ENCODE peak calls at places on chromosomes 12 and 14, in five cellular contexts. M is stimulated activated CD4-positive, alpha-beta T cell treated with anti-CD3 and anti-CD28 coated beads, Interleukin-1b, Interleukin-23, amount 100 ng/mL, for 48 hours; R is EH; Y is NCI-H82; Z is SJSA1. W is an unnamed sample.

GRCh38 chr14:81429028-81429427 is 28.9 kb upstream of the STON2 start:
- DNase-seq in M (no peak), R (no peak), Y (no peak), Z (no peak), W (no peak)

GRCh38 chr14:105485720-105486332 is 860 bp upstream of the CRIP1 start:
- DNase-seq in M (peak; percentile 49), R (no peak), Y (peak; percentile 76), Z (no peak), W (no peak)

GRCh38 chr14:50001146-50001998 is 108.5 kb downstream of the ARF6 start:
- DNase-seq in M (peak; percentile 85), R (peak; percentile 96), Y (no peak), Z (peak; percentile 64), W (no peak)

GRCh38 chr14:85532981-85533820 is 3.3 kb downstream of the FLRT2 start:
- DNase-seq in M (no peak), R (peak; percentile 86), Y (peak; percentile 69), Z (peak; percentile 80), W (no peak)

GRCh38 chr14:77663289-77663688 is 44.5 kb downstream of the ALKBH1 start:
- DNase-seq in M (no peak), R (peak; percentile 44), Y (no peak), Z (no peak), W (no peak)

GRCh38 chr12:47504775-47505446 is 200.9 kb downstream of the RPAP3 start:
- DNase-seq in M (no peak), R (peak; percentile 87), Y (no peak), Z (no peak), W (no peak)

GRCh38 chr14:61392297-61392696 is 70.9 kb downstream of the PRKCH start:
- DNase-seq in M (no peak), R (no peak), Y (no peak), Z (no peak), W (no peak)

GRCh38 chr12:107385518-107385917 is 292.2 kb upstream of the CRY1 start:
- DNase-seq in M (no peak), R (peak; percentile 38), Y (no peak), Z (no peak), W (no peak)

GRCh38 chr14:32382704-32383103 is 53.6 kb downstream of the AKAP6 start:
- DNase-seq in M (no peak), R (peak; percentile 48), Y (no peak), Z (no peak), W (no peak)

GRCh38 chr12:25615119-25615518 is 62.0 kb upstream of the LMNTD1 start:
- DNase-seq in M (no peak), R (peak; percentile 87), Y (no peak), Z (no peak), W (no peak)

GRCh38 chr14:35347323-35348043 is 55.3 kb downstream of the PSMA6 start:
- DNase-seq in M (no peak), R (no peak), Y (peak; percentile 12), Z (no peak), W (no peak)

GRCh38 chr12:57940052-57940914 is 1.1 kb upstream of the ATP23 start:
- DNase-seq in M (no peak), R (no peak), Y (peak; percentile 52), Z (no peak), W (no peak)

GRCh38 chr14:103541944-103542544 is 13.0 kb downstream of the TRMT61A start:
- DNase-seq in M (no peak), R (no peak), Y (no peak), Z (no peak), W (no peak)

GRCh38 chr12:113766880-113767878 is 198.9 kb downstream of the RBM19 start:
- DNase-seq in M (no peak), R (peak; percentile 92), Y (no peak), Z (peak; percentile 88), W (no peak)

GRCh38 chr12:95608252-95609033 is 57.2 kb upstream of the USP44 start:
- DNase-seq in M (no peak), R (peak; percentile 91), Y (no peak), Z (peak; percentile 54), W (no peak)

GRCh38 chr14:73255693-73256225 is 18.5 kb downstream of the PAPLN start:
- DNase-seq in M (no peak), R (no peak), Y (no peak), Z (no peak), W (no peak)

GRCh38 chr12:49871263-49871561 is 28.3 kb upstream of the BCDIN3D start:
- DNase-seq in M (no peak), R (no peak), Y (no peak), Z (no peak), W (no peak)

GRCh38 chr14:69615471-69616407 is 4.3 kb downstream of the SUSD6 start:
- DNase-seq in M (peak; percentile 40), R (peak; percentile 91), Y (no peak), Z (peak; percentile 55), W (peak; percentile 42)

GRCh38 chr12:116121453-116121871 is 156.0 kb downstream of the MED13L start:
- DNase-seq in M (no peak), R (peak; percentile 50), Y (no peak), Z (no peak), W (no peak)

GRCh38 chr12:103457471-103457870 is 38.3 kb downstream of the C12orf42 start:
- DNase-seq in M (no peak), R (no peak), Y (no peak), Z (no peak), W (no peak)

GRCh38 chr12:10301103-10301502 is 6.6 kb upstream of the KLRD1 start:
- DNase-seq in M (peak; percentile 30), R (peak; percentile 55), Y (no peak), Z (peak; percentile 90), W (no peak)

GRCh38 chr12:96314723-96315122 is 85.5 kb downstream of the CDK17 start:
- DNase-seq in M (no peak), R (peak; percentile 22), Y (no peak), Z (no peak), W (no peak)

GRCh38 chr14:81766597-81766996 is 232.9 kb upstream of the SEL1L start:
- DNase-seq in M (no peak), R (no peak), Y (no peak), Z (no peak), W (no peak)

GRCh38 chr12:26566186-26566585 is 266.8 kb downstream of the ITPR2 start:
- DNase-seq in M (no peak), R (no peak), Y (no peak), Z (no peak), W (no peak)

GRCh38 chr14:56808314-56809201 is 1.7 kb downstream of the OTX2 start:
- DNase-seq in M (no peak), R (no peak), Y (peak; percentile 99), Z (no peak), W (no peak)

GRCh38 chr14:99121027-99121875 is 150.7 kb downstream of the BCL11B start:
- DNase-seq in M (no peak), R (no peak), Y (no peak), Z (peak; percentile 22), W (no peak)

GRCh38 chr12:18171571-18171970 is 81.6 kb upstream of the RERGL start:
- DNase-seq in M (no peak), R (no peak), Y (no peak), Z (no peak), W (no peak)

GRCh38 chr12:9388379-9388778 is 180.2 kb upstream of the PZP start:
- DNase-seq in M (no peak), R (no peak), Y (no peak), Z (no peak), W (no peak)

GRCh38 chr14:99081880-99082279 is 190.1 kb downstream of the BCL11B start:
- DNase-seq in M (no peak), R (no peak), Y (no peak), Z (peak; percentile 2), W (no peak)

GRCh38 chr14:59265808-59266207 is 77.3 kb downstream of the DAAM1 start:
- DNase-seq in M (peak; percentile 68), R (no peak), Y (no peak), Z (no peak), W (no peak)

GRCh38 chr14:21091784-21092146 is 6.7 kb downstream of the ZNF219 start:
- DNase-seq in M (no peak), R (no peak), Y (no peak), Z (no peak), W (no peak)

GRCh38 chr12:52148541-52149181 is 43.2 kb downstream of the KRT80 start:
- DNase-seq in M (no peak), R (no peak), Y (no peak), Z (no peak), W (no peak)

GRCh38 chr12:112140728-112141127 is 15.4 kb downstream of the TRAFD1 start:
- DNase-seq in M (no peak), R (no peak), Y (no peak), Z (no peak), W (no peak)

GRCh38 chr12:4138051-4138450 is 135.5 kb upstream of the CCND2 start:
- DNase-seq in M (no peak), R (no peak), Y (no peak), Z (no peak), W (no peak)

GRCh38 chr14:96578619-96579018 is 76.4 kb downstream of the PAPOLA start:
- DNase-seq in M (no peak), R (no peak), Y (no peak), Z (no peak), W (no peak)

GRCh38 chr14:100304825-100305445 is 1.3 kb downstream of the SLC25A29 start:
- DNase-seq in M (no peak), R (peak; percentile 47), Y (peak; percentile 69), Z (no peak), W (no peak)

GRCh38 chr12:94779520-94779919 is 129.2 kb upstream of the TMCC3 start:
- DNase-seq in M (no peak), R (peak; percentile 62), Y (no peak), Z (no peak), W (no peak)

GRCh38 chr12:132285311-132285741 is 44.1 kb downstream of the GALNT9 start:
- DNase-seq in M (no peak), R (no peak), Y (no peak), Z (no peak), W (no peak)

GRCh38 chr14:103803661-103804060 is 43.7 kb downstream of the PPP1R13B start:
- DNase-seq in M (no peak), R (peak; percentile 71), Y (no peak), Z (no peak), W (no peak)